ENCODE peak calls at places on chromosomes 5 and 9, in seven cellular contexts. One of them, this sample, is unnamed.

GRCh38 chr5:5340206-5340729 is 82.2 kb upstream of the ICE1 start:
- DNase-seq in renal cortical epithelial cell: peak
- DNase-seq in foreskin fibroblast: peak
- DNase-seq in Panc1: peak
- DNase-seq in NCI-H1436: no peak
- DNase-seq in HuH-7: no peak
- DNase-seq in epithelial cell of proximal tubule: peak
- DNase-seq in this sample: peak

GRCh38 chr9:5002811-5003210 is 17.7 kb downstream of the JAK2 start:
- DNase-seq in renal cortical epithelial cell: no peak
- DNase-seq in foreskin fibroblast: peak
- DNase-seq in Panc1: no peak
- DNase-seq in NCI-H1436: no peak
- DNase-seq in HuH-7: no peak
- DNase-seq in epithelial cell of proximal tubule: no peak
- DNase-seq in this sample: no peak

GRCh38 chr5:180291234-180291940 is 496 bp downstream of the MAPK9 start:
- DNase-seq in renal cortical epithelial cell: no peak
- DNase-seq in foreskin fibroblast: no peak
- DNase-seq in Panc1: no peak
- DNase-seq in NCI-H1436: no peak
- DNase-seq in HuH-7: peak
- DNase-seq in epithelial cell of proximal tubule: no peak
- DNase-seq in this sample: no peak

GRCh38 chr5:174328626-174329299 is 283.3 kb downstream of the NSG2 start:
- DNase-seq in renal cortical epithelial cell: no peak
- DNase-seq in foreskin fibroblast: no peak
- DNase-seq in Panc1: no peak
- DNase-seq in NCI-H1436: no peak
- DNase-seq in HuH-7: no peak
- DNase-seq in epithelial cell of proximal tubule: no peak
- DNase-seq in this sample: no peak

GRCh38 chr5:159313197-159313596 is 17.1 kb downstream of the IL12B start:
- DNase-seq in renal cortical epithelial cell: no peak
- DNase-seq in foreskin fibroblast: no peak
- DNase-seq in Panc1: no peak
- DNase-seq in NCI-H1436: no peak
- DNase-seq in HuH-7: no peak
- DNase-seq in epithelial cell of proximal tubule: no peak
- DNase-seq in this sample: no peak

GRCh38 chr5:1312993-1313833 is 18.3 kb upstream of the TERT start:
- DNase-seq in renal cortical epithelial cell: no peak
- DNase-seq in foreskin fibroblast: no peak
- DNase-seq in Panc1: no peak
- DNase-seq in NCI-H1436: peak
- DNase-seq in HuH-7: no peak
- DNase-seq in epithelial cell of proximal tubule: no peak
- DNase-seq in this sample: no peak

GRCh38 chr5:79512692-79513518 is 1.0 kb downstream of the HOMER1 start:
- DNase-seq in renal cortical epithelial cell: peak
- DNase-seq in foreskin fibroblast: peak
- DNase-seq in Panc1: no peak
- DNase-seq in NCI-H1436: no peak
- DNase-seq in HuH-7: peak
- DNase-seq in epithelial cell of proximal tubule: no peak
- DNase-seq in this sample: no peak

GRCh38 chr9:110076894-110077725 is 130.8 kb downstream of the C9orf152 start:
- DNase-seq in renal cortical epithelial cell: peak
- DNase-seq in foreskin fibroblast: peak
- DNase-seq in Panc1: no peak
- DNase-seq in NCI-H1436: no peak
- DNase-seq in HuH-7: no peak
- DNase-seq in epithelial cell of proximal tubule: peak
- DNase-seq in this sample: no peak

GRCh38 chr5:148794729-148795590 is 31.5 kb upstream of the ADRB2 start:
- DNase-seq in renal cortical epithelial cell: peak
- DNase-seq in foreskin fibroblast: no peak
- DNase-seq in Panc1: no peak
- DNase-seq in NCI-H1436: no peak
- DNase-seq in HuH-7: no peak
- DNase-seq in epithelial cell of proximal tubule: no peak
- DNase-seq in this sample: no peak

GRCh38 chr9:130043654-130044623 is 950 bp upstream of the FNBP1 start:
- DNase-seq in renal cortical epithelial cell: no peak
- DNase-seq in foreskin fibroblast: peak
- DNase-seq in Panc1: no peak
- DNase-seq in NCI-H1436: no peak
- DNase-seq in HuH-7: peak
- DNase-seq in epithelial cell of proximal tubule: no peak
- DNase-seq in this sample: no peak

GRCh38 chr5:75510836-75511434 is 494 bp downstream of the CERT1 start:
- DNase-seq in renal cortical epithelial cell: no peak
- DNase-seq in foreskin fibroblast: peak
- DNase-seq in Panc1: no peak
- DNase-seq in NCI-H1436: no peak
- DNase-seq in HuH-7: peak
- DNase-seq in epithelial cell of proximal tubule: no peak
- DNase-seq in this sample: peak

GRCh38 chr5:94045839-94046782 is 304.7 kb upstream of the POU5F2 start:
- DNase-seq in renal cortical epithelial cell: peak
- DNase-seq in foreskin fibroblast: no peak
- DNase-seq in Panc1: no peak
- DNase-seq in NCI-H1436: no peak
- DNase-seq in HuH-7: no peak
- DNase-seq in epithelial cell of proximal tubule: no peak
- DNase-seq in this sample: no peak

GRCh38 chr9:19493845-19494244 is 85.0 kb downstream of the ACER2 start:
- DNase-seq in renal cortical epithelial cell: no peak
- DNase-seq in foreskin fibroblast: no peak
- DNase-seq in Panc1: no peak
- DNase-seq in NCI-H1436: no peak
- DNase-seq in HuH-7: no peak
- DNase-seq in epithelial cell of proximal tubule: no peak
- DNase-seq in this sample: no peak

This sample was measured in lung.